ENCODE peak calls at places on chromosomes 5 and 9, in ten cellular contexts. U is A673; M is CD8-positive, alpha-beta T cell; F is transverse colon; C is CD4-positive, alpha-beta memory T cell; I is heart right ventricle; Z is adrenal gland; V is cardiac muscle cell; E is hepatocyte; D is CD4-positive, CD25-positive, alpha-beta regulatory T cell. O is an unnamed sample.
A peak's percentile ranks its signal among the peaks of the same experiment; 100 is the strongest.

GRCh38 chr5:61229416-61229815 is 67.1 kb upstream of the SMIM15 start:
- DNase-seq in F (no peak), Z (peak; percentile 86), I (peak; percentile 27), C (no peak), M (no peak), E (no peak), V (peak; percentile 10), D (no peak), U (no peak), O (no peak)

GRCh38 chr9:134773842-134774241 is 106.8 kb upstream of the FCN2 start:
- DNase-seq in Z (no peak), F (no peak), E (no peak), C (no peak), I (peak; percentile 48), M (no peak), D (no peak), V (no peak), U (no peak), O (no peak)

GRCh38 chr5:178380086-178380485 is 147.5 kb upstream of the PHYKPL start:
- DNase-seq in C (no peak), V (no peak), Z (no peak), I (no peak), M (no peak), E (no peak), U (no peak), F (no peak), D (no peak), O (no peak)

GRCh38 chr5:21711854-21712752 is 1141.0 kb downstream of the CDH12 start:
- DNase-seq in V (no peak), C (peak; percentile 5), U (peak; percentile 34), E (no peak), M (no peak), F (no peak), Z (no peak), D (no peak), I (no peak), O (no peak)

GRCh38 chr9:76759726-76760125 is 4.5 kb upstream of the PCA3 start:
- DNase-seq in Z (no peak), V (no peak), M (no peak), D (no peak), E (no peak), I (no peak), U (no peak), F (peak; percentile 18), C (no peak), O (no peak)

GRCh38 chr9:21160178-21160577 is 6.3 kb downstream of the IFNA21 start:
- DNase-seq in M (peak; percentile 14), E (no peak), D (peak; percentile 75), U (peak; percentile 52), V (peak; percentile 69), C (peak; percentile 37), I (no peak), F (no peak), Z (no peak), O (no peak)

GRCh38 chr9:4192450-4192849 is 107.4 kb downstream of the GLIS3 start:
- DNase-seq in E (no peak), Z (no peak), C (no peak), F (no peak), M (no peak), I (no peak), V (no peak), D (no peak), U (no peak), O (no peak)

GRCh38 chr9:76177924-76178323 is 216.3 kb downstream of the RFK start:
- DNase-seq in C (no peak), D (no peak), V (no peak), F (no peak), M (no peak), Z (no peak), I (no peak), E (no peak), U (no peak), O (no peak)

GRCh38 chr5:23419115-23419514 is 88.3 kb upstream of the PRDM9 start:
- DNase-seq in Z (no peak), C (no peak), I (no peak), U (no peak), D (no peak), M (no peak), F (no peak), E (no peak), V (peak; percentile 9), O (no peak)

GRCh38 chr5:5421149-5421960 is 1.1 kb upstream of the ICE1 start:
- DNase-seq in F (peak; percentile 14), C (peak; percentile 24), M (peak; percentile 4), E (peak; percentile 11), D (peak; percentile 74), U (peak; percentile 22), I (no peak), V (peak; percentile 25), Z (no peak), O (no peak)

GRCh38 chr9:136670571-136671253 is 8.0 kb downstream of the EGFL7 start:
- DNase-seq in E (no peak), D (no peak), Z (no peak), U (no peak), F (no peak), M (no peak), I (no peak), V (no peak), C (no peak), O (no peak)

GRCh38 chr5:140244525-140245025 is 58.3 kb downstream of the PFDN1 start:
- DNase-seq in I (peak; percentile 92), E (peak; percentile 95), D (peak; percentile 88), M (peak; percentile 54), Z (peak; percentile 97), V (peak; percentile 95), F (peak; percentile 93), C (peak; percentile 78), U (peak; percentile 92), O (peak; percentile 90)

GRCh38 chr5:83509535-83509934 is 38.0 kb downstream of the VCAN start:
- DNase-seq in Z (peak; percentile 55), I (no peak), C (no peak), D (no peak), V (peak; percentile 86), M (no peak), E (peak; percentile 50), F (no peak), U (no peak), O (no peak)

DNA sequence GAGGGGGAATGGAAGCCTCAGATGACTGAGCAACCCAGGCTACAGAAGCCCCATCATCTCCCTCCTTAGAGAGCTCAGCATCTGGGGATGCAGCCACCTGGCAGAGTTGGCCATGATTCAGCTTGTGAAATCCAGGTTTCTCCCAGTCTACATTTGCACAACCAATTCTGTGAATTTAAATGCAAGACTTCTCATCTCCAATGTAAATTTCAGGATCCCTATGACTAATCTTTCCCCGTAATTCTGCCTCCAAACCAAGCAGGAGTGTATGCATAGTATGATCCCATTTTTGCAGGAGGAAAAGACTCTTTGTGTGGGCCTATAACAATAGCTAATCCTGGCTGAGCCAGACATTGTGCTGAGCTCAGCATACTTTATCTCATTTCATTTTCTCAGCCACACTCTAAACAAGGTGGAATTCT is 59.6 kb upstream of the IL17B start:
- DNase-seq in D (no peak), I (no peak), E (no peak), C (no peak), U (no peak), M (no peak), V (no peak), F (no peak), Z (no peak), O (no peak)
- H3K27ac ChIP-seq in D (no peak overlapping the region), I (no peak overlapping the region), E (no peak overlapping the region), C (no peak overlapping the region), U (no peak overlapping the region), M (no peak overlapping the region), V (no peak overlapping the region), F (no peak overlapping the region), Z (no peak overlapping the region), O (no peak overlapping the region)

GRCh38 chr9:126894052-126894603 is 20.5 kb upstream of the RALGPS1 start:
- DNase-seq in D (no peak), M (no peak), U (no peak), V (no peak), F (no peak), E (no peak), Z (peak; percentile 18), I (no peak), C (no peak), O (no peak)
- H3K27ac ChIP-seq in D (no peak overlapping the region), M (no peak overlapping the region), U (no peak overlapping the region), V (no peak overlapping the region), F (no peak overlapping the region), E (no peak overlapping the region), Z (no peak overlapping the region), I (no peak overlapping the region), C (no peak overlapping the region), O (no peak overlapping the region)

GRCh38 chr5:172659570-172659908 is 18.5 kb downstream of the NEURL1B start:
- DNase-seq in U (no peak), M (no peak), I (no peak), C (no peak), F (no peak), E (no peak), V (no peak), Z (no peak), D (no peak), O (no peak)

GRCh38 chr5:172658869-172659513 is 17.9 kb downstream of the NEURL1B start:
- DNase-seq in U (no peak), M (no peak), I (peak; percentile 77), Z (peak; percentile 91), F (peak; percentile 60), E (no peak), C (no peak), D (no peak), V (no peak), O (peak; percentile 34)

GRCh38 chr5:172660974-172661373 is 19.9 kb downstream of the NEURL1B start:
- DNase-seq in M (no peak), V (no peak), F (no peak), E (no peak), C (no peak), U (no peak), I (no peak), Z (no peak), D (no peak), O (no peak)

GRCh38 chr5:172659909-172660628 is 19.0 kb downstream of the NEURL1B start:
- DNase-seq in U (no peak), E (peak; percentile 92), Z (peak; percentile 94), V (peak; percentile 75), I (peak; percentile 90), D (no peak), F (peak; percentile 83), C (no peak), M (no peak), O (peak; percentile 86)

GRCh38 chr5:172658391-172658790 is 17.3 kb downstream of the NEURL1B start:
- DNase-seq in I (no peak), Z (no peak), E (no peak), V (no peak), F (no peak), D (no peak), C (no peak), U (no peak), M (no peak), O (no peak)
- H3K27ac ChIP-seq in I (peak overlapping the region; percentile 90), Z (no peak overlapping the region), E (no peak overlapping the region), V (peak overlapping the region; percentile 95), F (peak overlapping the region; percentile 94), D (no peak overlapping the region), C (no peak overlapping the region), U (no peak overlapping the region), M (no peak overlapping the region), O (peak overlapping the region; percentile 86)

DNA sequence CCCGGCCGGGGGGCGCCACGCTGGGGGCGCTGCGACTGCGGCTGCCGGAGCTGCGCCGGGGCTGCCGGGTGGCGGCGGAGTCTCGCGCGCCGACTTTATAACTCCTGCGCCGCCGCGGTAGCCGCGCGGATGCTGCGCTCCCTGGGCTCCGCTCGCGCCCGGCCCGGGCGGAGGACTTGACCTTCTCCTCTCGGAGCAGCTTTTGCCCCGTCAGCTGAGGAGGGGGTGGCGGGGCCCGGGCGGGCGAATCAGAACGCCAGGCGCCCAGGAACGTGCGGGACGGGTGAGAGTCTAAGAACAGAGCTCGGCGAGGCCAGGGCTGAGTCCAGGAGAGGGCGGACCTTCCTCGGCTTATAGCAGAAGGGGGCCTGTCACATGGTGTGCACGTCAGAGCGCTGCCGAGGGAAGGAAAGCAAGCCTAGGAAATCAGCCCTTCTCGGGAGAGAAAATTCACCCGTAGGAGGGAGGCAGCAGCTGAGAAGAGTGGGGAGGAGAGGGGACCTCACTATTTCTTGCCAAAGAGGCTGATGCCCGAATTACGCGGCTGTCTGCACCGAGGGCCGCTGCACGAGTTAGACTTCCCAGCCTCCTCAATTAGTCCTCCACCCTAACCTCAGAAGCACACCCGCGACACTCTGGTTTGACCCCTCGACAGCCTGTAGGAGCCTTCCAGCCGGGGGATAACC is at the start of gene FOXD1:
- DNase-seq in U (peak; percentile 83), F (peak; percentile 58), D (peak; percentile 54), C (no peak), Z (peak; percentile 78), V (peak; percentile 75), M (no peak), E (peak; percentile 87), I (peak; percentile 59), O (peak; percentile 35)
- H3K27ac ChIP-seq in U (no peak within 1 kb of the TSS), F (no peak within 1 kb of the TSS), D (no peak within 1 kb of the TSS), C (no peak within 1 kb of the TSS), Z (no peak within 1 kb of the TSS), V (no peak within 1 kb of the TSS), M (no peak within 1 kb of the TSS), E (no peak within 1 kb of the TSS), I (no peak within 1 kb of the TSS), O (no peak within 1 kb of the TSS)

O was measured in ovary.